ENCODE peak calls at places on chromosomes 7 and 10, in eight cellular contexts. Z, V, H, M, P, C, N and B are unnamed samples.
A peak's percentile ranks its signal among the peaks of the same experiment; 100 is the strongest.

GRCh38 chr10:92689663-92690210 is at the start of gene HHEX:
- DNase-seq in M (peak; percentile 74), V (no peak), P (peak; percentile 88), C (peak; percentile 79), N (peak; percentile 81), H (peak; percentile 78), Z (no peak), B (peak; percentile 72)

GRCh38 chr7:134458341-134458805 is 527 bp downstream of the AKR1B1 start:
- DNase-seq in C (peak; percentile 82), Z (no peak), H (peak; percentile 74), N (peak; percentile 89), P (no peak), M (peak; percentile 82), V (no peak), B (peak; percentile 53)

GRCh38 chr10:66980276-66980675 is 54.4 kb downstream of the LRRTM3 start:
- DNase-seq in V (no peak), N (no peak), M (no peak), H (no peak), P (no peak), C (no peak), Z (no peak), B (no peak)

GRCh38 chr10:95336702-95337101 is 45.9 kb upstream of the PDLIM1 start:
- DNase-seq in P (no peak), V (no peak), C (no peak), M (no peak), H (no peak), Z (no peak), N (peak; percentile 68), B (no peak)

GRCh38 chr7:74287303-74288033 is 1.7 kb upstream of the CLIP2 start:
- DNase-seq in Z (no peak), H (no peak), C (no peak), M (no peak), P (no peak), V (no peak), N (no peak), B (no peak)

GRCh38 chr10:32961343-32961891 is 3.4 kb upstream of the ITGB1 start:
- DNase-seq in V (no peak), C (no peak), H (no peak), Z (no peak), P (no peak), M (no peak), N (no peak), B (no peak)

GRCh38 chr7:29723599-29723998 is 82.7 kb upstream of the WIPF3 start:
- DNase-seq in N (no peak), Z (no peak), C (no peak), P (no peak), M (no peak), V (peak; percentile 7), H (peak; percentile 24), B (no peak)

GRCh38 chr7:145434811-145435210 is 599.0 kb upstream of the TPK1 start:
- DNase-seq in V (no peak), H (no peak), C (no peak), N (no peak), Z (no peak), P (no peak), M (no peak), B (no peak)

GRCh38 chr10:2867788-2868299 is 199.5 kb upstream of the PFKP start:
- DNase-seq in V (no peak), C (no peak), P (no peak), H (no peak), M (no peak), N (no peak), Z (no peak), B (no peak)

GRCh38 chr7:70239930-70240329 is 641.7 kb downstream of the AUTS2 start:
- DNase-seq in N (no peak), V (no peak), Z (no peak), M (no peak), C (peak; percentile 21), H (no peak), P (no peak), B (no peak)

GRCh38 chr10:5071411-5072198 is 22.6 kb upstream of the AKR1C3 start:
- DNase-seq in V (peak; percentile 45), H (peak; percentile 99), N (peak; percentile 45), C (peak; percentile 64), M (no peak), P (peak; percentile 57), Z (peak; percentile 26), B (peak; percentile 13)

GRCh38 chr10:100901051-100901450 is 11.7 kb upstream of the SLF2 start:
- DNase-seq in C (no peak), N (no peak), V (no peak), Z (no peak), P (no peak), M (no peak), H (no peak), B (no peak)

GRCh38 chr7:52540041-52540440 is 495.4 kb upstream of the POM121L12 start:
- DNase-seq in H (peak; percentile 11), V (peak; percentile 29), P (no peak), N (no peak), M (no peak), C (no peak), Z (no peak), B (peak; percentile 56)

GRCh38 chr10:48749254-48749787 is 64.6 kb downstream of the WDFY4 start:
- DNase-seq in Z (no peak), C (no peak), N (peak; percentile 5), P (no peak), H (no peak), V (no peak), M (no peak), B (no peak)

DNA sequence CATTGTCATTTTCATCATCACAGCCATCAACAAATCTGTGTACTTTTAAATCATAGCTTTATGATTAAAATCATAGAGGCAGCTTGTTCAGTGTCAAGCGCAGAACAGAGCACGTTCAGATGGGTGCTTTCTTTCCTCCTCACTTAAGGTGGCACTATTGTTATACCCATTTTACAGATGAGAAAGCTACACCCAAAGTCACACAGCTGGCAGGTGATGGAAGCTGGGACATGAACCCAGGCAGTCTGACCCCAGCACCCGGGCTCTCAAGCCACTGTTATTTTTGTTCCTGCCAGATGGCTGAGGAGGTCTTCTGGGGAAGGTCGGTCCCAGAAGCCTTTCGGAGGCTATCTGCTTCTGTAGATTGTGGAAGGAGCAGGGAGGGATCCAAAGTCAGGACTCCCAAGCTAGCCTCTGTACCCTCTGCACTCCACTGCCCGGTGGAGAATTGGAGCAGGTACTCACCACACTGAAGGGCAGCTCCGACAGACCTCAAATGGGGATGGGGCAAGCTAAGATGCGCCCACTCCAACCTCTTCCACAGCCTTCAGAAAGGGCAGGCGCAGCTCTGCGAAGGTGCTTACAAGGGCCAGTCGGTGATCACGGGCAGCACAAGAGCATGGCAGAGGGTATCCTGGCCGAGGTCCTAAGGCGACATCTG is 610 bp downstream of the AVPI1 start:
- DNase-seq in Z (no peak), N (no peak), C (no peak), H (peak; percentile 54), M (peak; percentile 54), P (no peak), V (no peak), B (no peak)
- TF ChIP-seq CTCF in Z (no peak), N (no peak), C (no peak), H (peak; percentile 15), M (peak; percentile 62), P (peak; percentile 13), V (peak; percentile 34), B (no peak)

DNA sequence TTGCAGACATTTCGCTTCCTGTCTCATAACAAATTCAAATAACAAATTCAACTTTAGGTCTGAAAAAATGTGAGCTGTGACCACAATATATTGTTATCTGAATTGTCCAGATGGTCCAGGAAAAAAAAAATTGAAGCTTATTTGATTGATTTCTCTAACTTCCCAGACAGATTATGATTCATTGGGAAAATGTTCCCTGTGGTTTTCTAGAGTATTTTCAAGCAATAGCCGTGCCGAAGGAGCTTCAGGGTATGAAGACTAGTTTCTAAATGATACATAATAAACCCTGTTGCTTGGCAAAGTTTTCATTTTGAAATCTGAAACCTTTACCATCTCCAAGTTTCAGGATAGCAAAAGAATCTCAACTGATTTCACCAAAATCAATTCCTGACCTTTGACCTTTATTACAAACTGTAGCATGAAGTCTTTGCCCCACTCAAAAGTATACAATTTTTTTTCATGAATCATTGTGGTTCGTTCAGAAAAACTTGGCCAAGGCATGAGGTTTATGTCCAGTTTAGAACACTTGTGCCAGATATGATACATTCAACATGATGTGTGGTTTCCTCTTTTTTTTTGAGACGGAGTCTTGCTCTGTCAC is 109.9 kb downstream of the JCAD start:
- DNase-seq in P (no peak), N (no peak), H (peak; percentile 38), V (peak; percentile 93), Z (peak; percentile 93), M (no peak), C (no peak), B (peak; percentile 80)
- H3K27ac ChIP-seq in P (no peak overlapping the region), N (no peak overlapping the region), H (peak overlapping the region; percentile 79), V (peak overlapping the region; percentile 98), Z (peak overlapping the region; percentile 77), M (no peak overlapping the region), C (no peak overlapping the region), B (peak overlapping the region; percentile 99)

GRCh38 chr7:138785587-138786437 is 12.0 kb upstream of the TMEM213 start:
- DNase-seq in C (no peak), V (peak; percentile 28), M (no peak), H (peak; percentile 59), N (no peak), P (no peak), Z (no peak), B (no peak)
- TF ChIP-seq CTCF in C (no peak), V (no peak), M (no peak), H (no peak), N (no peak), P (no peak), Z (no peak), B (no peak)

GRCh38 chr10:87923233-87923632 is 59.8 kb downstream of the PTEN start:
- DNase-seq in N (no peak), Z (no peak), M (peak; percentile 35), C (no peak), V (no peak), H (no peak), P (no peak), B (no peak)
- H3K27ac ChIP-seq in N (no peak overlapping the region), Z (no peak overlapping the region), M (peak overlapping the region; percentile 36), C (no peak overlapping the region), V (no peak overlapping the region), H (no peak overlapping the region), P (no peak overlapping the region), B (no peak overlapping the region)